ENCODE peak calls at places on chromosomes 2 and 18, in seven cellular contexts. O is stomach; E is left ventricle myocardium inferior; D is psoas muscle; J is adrenal gland; S is CD8-positive, alpha-beta T cell; N is mucosa of descending colon. M is an unnamed sample.

GRCh38 chr2:154133823-154134222 is 262.1 kb downstream of the GALNT13 start:
- DNase-seq in O (no peak), E (no peak), D (no peak), J (no peak), S (no peak), N (no peak), M (no peak)

GRCh38 chr18:11064106-11064505 is 85.3 kb downstream of the PIEZO2 start:
- DNase-seq in O (no peak), E (no peak), D (no peak), J (no peak), S (no peak), N (no peak), M (no peak)

GRCh38 chr2:19669605-19670004 is 232.2 kb downstream of the TTC32 start:
- DNase-seq in O (no peak), E (no peak), D (no peak), J (no peak), S (no peak), N (no peak), M (no peak)

GRCh38 chr2:60485055-60485454 is 68.4 kb downstream of the BCL11A start:
- DNase-seq in O (no peak), E (no peak), D (no peak), J (no peak), S (no peak), N (no peak), M (no peak)

GRCh38 chr2:180474716-180475115 is 467.6 kb upstream of the CWC22 start:
- DNase-seq in O (no peak), E (no peak), D (no peak), J (no peak), S (no peak), N (no peak), M (no peak)

GRCh38 chr2:168079236-168079635 is 168.2 kb downstream of the STK39 start:
- DNase-seq in O (no peak), E (peak; percentile 25), D (no peak), J (no peak), S (no peak), N (no peak), M (no peak)

GRCh38 chr2:128644745-128645256 is 326.1 kb upstream of the HS6ST1 start:
- DNase-seq in O (peak; percentile 3), E (no peak), D (no peak), J (no peak), S (no peak), N (peak; percentile 1), M (peak; percentile 38)

GRCh38 chr18:49548266-49548665 is 13.6 kb upstream of the LIPG start:
- DNase-seq in O (no peak), E (no peak), D (no peak), J (no peak), S (no peak), N (no peak), M (no peak)

GRCh38 chr2:16051841-16052564 is 111.7 kb downstream of the MYCN start:
- DNase-seq in O (no peak), E (no peak), D (no peak), J (no peak), S (no peak), N (no peak), M (no peak)
- H3K9me3 ChIP-seq in O (no peaks in the 10 kb centered on the region), E (no peaks in the 10 kb centered on the region), D (no peaks in the 10 kb centered on the region), J (no peaks in the 10 kb centered on the region), S (no peaks in the 10 kb centered on the region), N (no peaks in the 10 kb centered on the region), M (no peaks in the 10 kb centered on the region)

GRCh38 chr2:147273106-147273505 is 571.7 kb upstream of the ACVR2A start:
- DNase-seq in O (no peak), E (no peak), D (no peak), J (no peak), S (no peak), N (no peak), M (no peak)

GRCh38 chr2:147273628-147274027 is 571.2 kb upstream of the ACVR2A start:
- DNase-seq in O (no peak), E (no peak), D (no peak), J (no peak), S (no peak), N (no peak), M (no peak)

GRCh38 chr2:147275943-147276342 is 568.9 kb upstream of the ACVR2A start:
- DNase-seq in O (no peak), E (no peak), D (no peak), J (no peak), S (no peak), N (no peak), M (no peak)
- H3K9me3 ChIP-seq in O (no peaks in the 10 kb centered on the region), E (no peaks in the 10 kb centered on the region), D (no peaks in the 10 kb centered on the region), J (no peaks in the 10 kb centered on the region), S (no peaks in the 10 kb centered on the region), N (no peaks in the 10 kb centered on the region), M (no peaks in the 10 kb centered on the region)

GRCh38 chr18:80009661-80010550 is 21.5 kb upstream of the TXNL4A start:
- DNase-seq in O (peak; percentile 28), E (peak; percentile 75), D (peak; percentile 79), J (peak; percentile 98), S (no peak), N (peak; percentile 38), M (no peak)

GRCh38 chr18:80012714-80013113 is 21.5 kb upstream of the RBFA start:
- DNase-seq in O (no peak), E (no peak), D (no peak), J (no peak), S (no peak), N (no peak), M (no peak)

GRCh38 chr18:80006726-80007125 is 18.4 kb upstream of the TXNL4A start:
- DNase-seq in O (no peak), E (no peak), D (no peak), J (no peak), S (no peak), N (no peak), M (no peak)

GRCh38 chr18:80004600-80005342 is 16.4 kb upstream of the TXNL4A start:
- DNase-seq in O (no peak), E (no peak), D (no peak), J (no peak), S (no peak), N (no peak), M (no peak)

GRCh38 chr18:80010551-80010906 is 22.2 kb upstream of the TXNL4A start:
- DNase-seq in O (no peak), E (no peak), D (no peak), J (no peak), S (no peak), N (no peak), M (no peak)
- H3K9me3 ChIP-seq in O (peaks cover 73% of the 10 kb centered on the region), E (peaks cover 77% of the 10 kb centered on the region), D (peaks cover 46% of the 10 kb centered on the region), J (no peaks in the 10 kb centered on the region), S (no peaks in the 10 kb centered on the region), N (peaks cover 43% of the 10 kb centered on the region), M (peaks cover 6% of the 10 kb centered on the region)

GRCh38 chr2:158478237-158478636 is 21.5 kb downstream of the PKP4 start:
- DNase-seq in O (no peak), E (no peak), D (no peak), J (no peak), S (no peak), N (no peak), M (no peak)

GRCh38 chr2:158477202-158477601 is 20.4 kb downstream of the PKP4 start:
- DNase-seq in O (no peak), E (no peak), D (no peak), J (no peak), S (no peak), N (no peak), M (no peak)

GRCh38 chr2:158473719-158474392 is 17.1 kb downstream of the PKP4 start:
- DNase-seq in O (no peak), E (no peak), D (no peak), J (no peak), S (no peak), N (no peak), M (no peak)
- H3K9me3 ChIP-seq in O (no peaks in the 10 kb centered on the region), E (peaks cover 7% of the 10 kb centered on the region), D (peaks cover 3% of the 10 kb centered on the region), J (no peaks in the 10 kb centered on the region), S (no peaks in the 10 kb centered on the region), N (no peaks in the 10 kb centered on the region), M (no peaks in the 10 kb centered on the region)

DNA sequence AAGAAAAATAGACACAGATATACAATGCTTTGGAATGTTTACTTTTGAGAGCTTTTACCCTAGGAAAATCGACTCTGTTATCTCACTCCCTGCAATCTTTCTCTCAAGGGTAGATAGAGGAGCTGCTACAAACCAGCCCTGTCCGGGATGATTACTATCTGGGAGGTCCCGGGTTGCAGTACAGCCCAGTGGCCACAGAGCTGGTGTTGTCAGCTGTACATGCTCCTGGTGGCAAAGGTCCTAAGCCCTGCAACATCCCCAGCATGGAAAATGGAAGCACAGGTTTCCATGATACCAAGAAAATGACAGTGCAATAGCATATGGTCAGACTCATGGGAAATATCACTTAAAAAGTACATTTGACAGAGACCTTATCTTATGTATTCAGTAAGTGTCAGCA is 570.5 kb upstream of the SOX11 start:
- DNase-seq in O (no peak), E (no peak), D (no peak), J (no peak), S (no peak), N (no peak), M (no peak)
- H3K9me3 ChIP-seq in O (no peaks in the 10 kb centered on the region), E (no peaks in the 10 kb centered on the region), D (no peaks in the 10 kb centered on the region), J (no peaks in the 10 kb centered on the region), S (no peaks in the 10 kb centered on the region), N (peaks cover 43% of the 10 kb centered on the region), M (no peaks in the 10 kb centered on the region)

GRCh38 chr2:3681625-3682024 is 21.8 kb upstream of the DCDC2C start:
- DNase-seq in O (no peak), E (no peak), D (no peak), J (no peak), S (no peak), N (no peak), M (no peak)
- H3K9me3 ChIP-seq in O (no peaks in the 10 kb centered on the region), E (no peaks in the 10 kb centered on the region), D (no peaks in the 10 kb centered on the region), J (no peaks in the 10 kb centered on the region), S (no peaks in the 10 kb centered on the region), N (no peaks in the 10 kb centered on the region), M (no peaks in the 10 kb centered on the region)

GRCh38 chr2:2667690-2668089 is 336.6 kb upstream of the MYT1L start:
- DNase-seq in O (no peak), E (no peak), D (no peak), J (no peak), S (no peak), N (no peak), M (no peak)

GRCh38 chr2:2665834-2666133 is 334.7 kb upstream of the MYT1L start:
- DNase-seq in O (no peak), E (no peak), D (no peak), J (no peak), S (no peak), N (no peak), M (no peak)

GRCh38 chr2:2669316-2669715 is 338.2 kb upstream of the MYT1L start:
- DNase-seq in O (no peak), E (no peak), D (no peak), J (no peak), S (no peak), N (no peak), M (no peak)

GRCh38 chr2:2671826-2672225 is 340.8 kb upstream of the MYT1L start:
- DNase-seq in O (no peak), E (no peak), D (no peak), J (no peak), S (no peak), N (no peak), M (no peak)

DNA sequence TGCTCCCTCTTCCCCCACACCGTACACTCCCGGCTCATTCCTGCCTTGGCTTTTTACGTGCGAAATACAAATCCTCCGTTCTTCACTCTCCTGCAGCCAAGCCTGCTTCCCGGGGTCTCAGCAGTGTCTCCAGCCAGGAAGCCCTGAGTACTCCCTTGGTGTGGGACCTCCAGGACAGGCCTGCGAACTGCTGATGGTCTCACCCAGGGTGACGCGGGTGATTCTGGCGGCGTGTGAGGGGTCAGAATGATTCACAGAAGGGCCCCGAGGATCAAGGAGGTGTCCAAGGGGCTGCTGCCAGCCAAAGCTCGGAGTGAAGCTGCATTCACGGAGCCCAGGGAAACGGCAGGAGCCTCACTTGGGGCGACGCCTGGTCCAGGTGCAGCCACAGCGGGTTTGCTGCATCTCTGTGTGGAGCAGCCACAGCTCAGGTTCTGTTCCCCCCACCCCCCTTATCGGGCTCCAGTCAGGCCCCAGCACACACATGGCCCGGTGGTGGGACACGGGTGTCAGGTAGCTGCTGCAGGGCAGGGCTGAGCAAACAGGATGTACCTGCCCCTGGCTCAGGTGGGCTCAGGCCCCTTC is 337.7 kb upstream of the MYT1L start:
- DNase-seq in O (no peak), E (no peak), D (no peak), J (no peak), S (no peak), N (no peak), M (no peak)
- H3K9me3 ChIP-seq in O (no peaks in the 10 kb centered on the region), E (no peaks in the 10 kb centered on the region), D (no peaks in the 10 kb centered on the region), J (no peaks in the 10 kb centered on the region), S (no peaks in the 10 kb centered on the region), N (no peaks in the 10 kb centered on the region), M (no peaks in the 10 kb centered on the region)